ENCODE peak calls at places on chromosome 14, in eight cellular contexts. H is stomach, M is BE2C, C is right lobe of liver, J is PC-3, P is astrocyte, X is brain microvascular endothelial cell, E is PC-9. Z is an unnamed sample.

GRCh38 chr14:51121096-51121495 is 26.2 kb upstream of the TRIM9 start:
- DNase-seq in X (no peak), M (no peak), E (no peak), P (peak), C (no peak), J (no peak), H (no peak), Z (no peak)

GRCh38 chr14:25038044-25038668 is 11.8 kb downstream of the STXBP6 start:
- DNase-seq in M (no peak), E (no peak), H (no peak), X (no peak), C (no peak), P (no peak), J (no peak), Z (no peak)

GRCh38 chr14:24394275-24394674 is 4.5 kb upstream of the NYNRIN start:
- DNase-seq in E (no peak), P (no peak), H (no peak), M (no peak), C (no peak), X (no peak), J (peak), Z (no peak)

GRCh38 chr14:96316087-96316486 is 47.1 kb downstream of the ATG2B start:
- DNase-seq in X (no peak), M (no peak), J (no peak), P (no peak), E (no peak), C (no peak), H (no peak), Z (no peak)

GRCh38 chr14:61716956-61717355 is 21.6 kb downstream of the HIF1A start:
- DNase-seq in C (no peak), E (no peak), H (no peak), J (no peak), M (no peak), P (no peak), X (no peak), Z (no peak)

GRCh38 chr14:99595034-99595433 is 9.0 kb downstream of the CCDC85C start:
- DNase-seq in H (no peak), X (no peak), E (no peak), M (no peak), J (no peak), P (no peak), C (no peak), Z (no peak)

GRCh38 chr14:100882026-100882967 is 21.2 kb downstream of the RTL1 start:
- DNase-seq in E (no peak), X (no peak), C (no peak), H (no peak), M (no peak), P (no peak), J (no peak), Z (no peak)

GRCh38 chr14:64826333-64826732 is 53.4 kb downstream of the SPTB start:
- DNase-seq in P (peak), H (no peak), X (no peak), E (no peak), C (no peak), M (no peak), J (peak), Z (no peak)

GRCh38 chr14:86838363-86838762 is 1154.6 kb downstream of the GALC start:
- DNase-seq in X (no peak), H (no peak), C (no peak), J (peak), E (no peak), M (no peak), P (no peak), Z (no peak)

GRCh38 chr14:102785598-102785963 is 8.3 kb downstream of the TRAF3 start:
- DNase-seq in E (no peak), C (no peak), X (no peak), J (no peak), M (no peak), H (no peak), P (no peak), Z (no peak)

GRCh38 chr14:93133476-93133875 is 17.8 kb upstream of the ITPK1 start:
- DNase-seq in E (peak), J (peak), M (no peak), C (peak), P (no peak), X (no peak), H (no peak), Z (no peak)

GRCh38 chr14:21063479-21063878 is 5.9 kb downstream of the RNASE8 start:
- DNase-seq in H (no peak), X (peak), M (no peak), C (no peak), J (peak), E (no peak), P (peak), Z (no peak)

GRCh38 chr14:103207038-103207403 is 83.8 kb downstream of the TNFAIP2 start:
- DNase-seq in M (no peak), J (no peak), E (peak), H (peak), P (peak), X (no peak), C (peak), Z (no peak)

GRCh38 chr14:76644875-76645518 is 116.3 kb upstream of the VASH1 start:
- DNase-seq in H (no peak), E (peak), X (peak), C (no peak), M (peak), P (no peak), J (peak), Z (peak)

GRCh38 chr14:96309128-96309906 is 53.3 kb downstream of the BDKRB1 start:
- DNase-seq in H (no peak), P (no peak), X (no peak), C (no peak), M (no peak), E (no peak), J (no peak), Z (no peak)

GRCh38 chr14:64501326-64502171 is 2.1 kb downstream of the ZBTB25 start:
- DNase-seq in P (peak), J (peak), C (peak), E (peak), M (peak), H (peak), X (peak), Z (no peak)

GRCh38 chr14:99568567-99569560 is 35.1 kb downstream of the CCDC85C start:
- DNase-seq in C (no peak), E (no peak), M (peak), X (no peak), J (peak), H (peak), P (peak), Z (no peak)

GRCh38 chr14:91138511-91139359 is 24.9 kb downstream of the DGLUCY start:
- DNase-seq in X (peak), J (peak), M (peak), H (no peak), E (no peak), C (no peak), P (no peak), Z (no peak)

GRCh38 chr14:61128382-61129167 is 147.5 kb downstream of the SLC38A6 start:
- DNase-seq in X (no peak), J (no peak), C (no peak), M (no peak), P (no peak), H (no peak), E (no peak), Z (no peak)

GRCh38 chr14:102776761-102777710 is at the start of gene TRAF3:
- DNase-seq in J (peak), M (peak), X (peak), P (peak), C (peak), E (peak), H (peak), Z (peak)

GRCh38 chr14:93045211-93045674 is 70.5 kb downstream of the ITPK1 start:
- DNase-seq in H (no peak), J (no peak), M (peak), X (no peak), C (no peak), P (no peak), E (peak), Z (no peak)

GRCh38 chr14:30874120-30874998 is at the start of gene COCH:
- DNase-seq in J (peak), E (peak), C (no peak), H (peak), P (no peak), X (no peak), M (peak), Z (no peak)

GRCh38 chr14:90828642-90829487 is 12.6 kb upstream of the TTC7B start:
- DNase-seq in X (no peak), H (peak), C (no peak), J (no peak), P (no peak), E (no peak), M (no peak), Z (no peak)

GRCh38 chr14:24710403-24711063 is 76.5 kb upstream of the GZMB start:
- DNase-seq in E (peak), M (peak), H (peak), J (peak), X (peak), P (peak), C (peak), Z (peak)

GRCh38 chr14:63542231-63542999 is 762 bp downstream of the PPP2R5E start:
- DNase-seq in H (no peak), X (no peak), E (no peak), M (peak), C (peak), J (peak), P (no peak), Z (no peak)

GRCh38 chr14:76975051-76975450 is 53.5 kb downstream of the IRF2BPL start:
- DNase-seq in C (no peak), X (no peak), H (no peak), E (no peak), P (no peak), M (no peak), J (no peak), Z (no peak)

GRCh38 chr14:65098586-65098985 is 3.7 kb downstream of the MAX start:
- DNase-seq in P (no peak), J (no peak), X (no peak), H (no peak), E (no peak), C (no peak), M (no peak), Z (no peak)

GRCh38 chr14:92673601-92674000 is 74.8 kb downstream of the LGMN start:
- DNase-seq in E (no peak), M (no peak), H (no peak), X (no peak), J (no peak), P (no peak), C (no peak), Z (no peak)

GRCh38 chr14:101918125-101918989 is 46.0 kb upstream of the DYNC1H1 start:
- DNase-seq in M (no peak), E (no peak), H (no peak), C (no peak), P (no peak), J (no peak), X (no peak), Z (no peak)

GRCh38 chr14:31206536-31207286 is 882 bp downstream of the HECTD1 start:
- DNase-seq in J (peak), X (peak), M (peak), P (peak), E (peak), H (peak), C (peak), Z (no peak)

GRCh38 chr14:20440882-20441281 is 4.9 kb upstream of the KLHL33 start:
- DNase-seq in C (no peak), E (no peak), J (no peak), M (no peak), P (no peak), H (no peak), X (peak), Z (no peak)

GRCh38 chr14:67420102-67420739 is 8.3 kb upstream of the PLEK2 start:
- DNase-seq in X (no peak), J (peak), P (no peak), M (peak), C (no peak), E (no peak), H (no peak), Z (no peak)

GRCh38 chr14:24246765-24247212 is 4.4 kb upstream of the TINF2 start:
- DNase-seq in M (no peak), J (no peak), E (no peak), X (no peak), H (no peak), C (peak), P (no peak), Z (no peak)

GRCh38 chr14:47826809-47827208 is 151.4 kb upstream of the MDGA2 start:
- DNase-seq in J (peak), H (no peak), X (no peak), M (no peak), E (no peak), P (no peak), C (no peak), Z (no peak)

GRCh38 chr14:84976805-84977204 is 553.1 kb upstream of the FLRT2 start:
- DNase-seq in X (no peak), M (no peak), P (no peak), E (no peak), J (no peak), H (no peak), C (no peak), Z (no peak)

GRCh38 chr14:91300283-91300841 is 55.9 kb upstream of the GPR68 start:
- DNase-seq in E (no peak), M (no peak), J (peak), P (peak), C (no peak), H (no peak), X (no peak), Z (no peak)

GRCh38 chr14:64541261-64541970 is 875 bp downstream of the HSPA2 start:
- DNase-seq in H (no peak), X (no peak), C (peak), E (no peak), P (no peak), M (peak), J (no peak), Z (peak)

GRCh38 chr14:57865450-57866198 is at the start of gene SLC35F4:
- DNase-seq in C (no peak), H (no peak), J (no peak), X (no peak), E (no peak), P (no peak), M (peak), Z (peak)

GRCh38 chr14:103522649-103523582 is at the start of gene CKB:
- DNase-seq in C (no peak), J (peak), M (peak), E (peak), X (peak), H (peak), P (no peak), Z (peak)

GRCh38 chr14:103801459-103801858 is 45.9 kb downstream of the PPP1R13B start:
- DNase-seq in M (no peak), C (no peak), E (no peak), H (no peak), P (peak), X (peak), J (peak), Z (no peak)

DNA sequence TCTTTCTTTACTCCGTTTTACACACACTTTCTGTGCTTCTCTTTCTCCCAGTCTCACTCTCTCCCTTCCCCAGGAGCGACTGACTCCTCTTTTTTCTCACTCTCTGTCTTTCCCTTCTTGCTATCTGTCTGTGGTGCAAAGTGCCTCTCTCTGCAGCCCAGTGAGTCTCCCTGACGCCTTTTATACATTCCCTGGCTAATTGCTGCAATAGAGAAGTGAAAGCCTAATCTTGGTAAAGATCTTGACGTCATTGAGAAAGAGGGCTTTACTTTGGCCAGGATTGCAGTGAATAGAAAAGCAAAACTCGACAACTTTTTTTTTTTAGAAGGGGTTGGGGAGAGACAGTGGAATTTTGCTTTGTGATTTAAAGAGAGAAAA is 710 bp upstream of the DIO2 start:
- DNase-seq in C (no peak), E (peak), X (peak), H (no peak), P (peak), J (no peak), M (no peak), Z (no peak)
- H3K4me3 ChIP-seq in C (no peak), E (no peak), X (peak), H (peak), P (peak), J (peak), M (peak), Z (peak)

DNA sequence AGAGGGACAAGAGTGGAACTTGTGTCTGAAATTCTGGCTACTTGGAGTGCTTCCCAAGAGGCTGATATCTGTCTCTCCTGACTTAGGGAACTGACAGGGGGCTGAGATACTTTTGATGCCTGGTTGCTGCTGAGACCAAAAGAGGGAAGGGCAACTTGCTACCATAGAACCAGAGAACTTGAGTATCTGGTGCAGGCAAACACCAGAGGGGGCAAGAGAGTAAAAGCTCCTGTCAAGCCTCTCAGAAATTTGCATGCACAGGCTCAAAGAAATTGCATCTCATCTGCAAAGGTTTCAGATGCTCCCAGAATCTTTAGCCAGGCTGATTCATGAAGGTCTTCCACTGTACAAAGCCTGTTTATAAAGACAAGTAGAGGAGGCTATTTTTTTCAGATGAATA is 391.3 kb upstream of the FOXG1 start:
- DNase-seq in X (peak), H (no peak), P (peak), M (peak), J (peak), E (peak), C (no peak), Z (peak)
- TF ChIP-seq CTCF in X (peak), H (no peak), P (peak), M (peak), J (peak), E (peak), C (peak), Z (no peak)

GRCh38 chr14:82079553-82079952 is 545.9 kb upstream of the SEL1L start:
- DNase-seq in H (no peak), X (no peak), E (no peak), C (no peak), J (no peak), P (no peak), M (no peak), Z (no peak)
- H3K4me3 ChIP-seq in H (no peak), X (no peak), E (no peak), C (no peak), J (no peak), P (no peak), M (no peak), Z (no peak)

DNA sequence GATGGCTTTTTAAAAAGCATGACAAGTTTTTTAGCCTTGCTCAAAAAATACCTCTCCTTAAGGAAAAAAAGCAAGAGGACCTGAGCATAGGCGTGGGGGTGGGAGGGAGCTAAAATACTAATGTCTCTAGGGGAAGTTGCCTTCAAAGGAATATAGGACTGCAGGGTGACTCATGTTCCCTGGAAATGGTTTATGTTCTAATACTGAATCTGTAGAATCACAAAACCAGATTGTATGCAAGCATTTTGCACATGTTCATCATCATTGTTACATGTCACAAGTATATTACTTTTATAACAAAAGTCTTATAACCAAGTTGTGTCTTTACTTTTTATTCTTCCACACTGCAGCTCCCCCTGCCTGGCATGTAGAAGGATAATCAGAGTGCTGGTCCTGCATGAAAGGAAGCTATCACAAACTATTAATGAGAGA is 36.6 kb downstream of the GPR135 start:
- DNase-seq in X (peak), C (no peak), P (peak), M (no peak), E (no peak), H (no peak), J (peak), Z (no peak)
- TF ChIP-seq CTCF in X (peak), C (peak), P (no peak), M (no peak), E (peak), H (no peak), J (peak), Z (no peak)

DNA sequence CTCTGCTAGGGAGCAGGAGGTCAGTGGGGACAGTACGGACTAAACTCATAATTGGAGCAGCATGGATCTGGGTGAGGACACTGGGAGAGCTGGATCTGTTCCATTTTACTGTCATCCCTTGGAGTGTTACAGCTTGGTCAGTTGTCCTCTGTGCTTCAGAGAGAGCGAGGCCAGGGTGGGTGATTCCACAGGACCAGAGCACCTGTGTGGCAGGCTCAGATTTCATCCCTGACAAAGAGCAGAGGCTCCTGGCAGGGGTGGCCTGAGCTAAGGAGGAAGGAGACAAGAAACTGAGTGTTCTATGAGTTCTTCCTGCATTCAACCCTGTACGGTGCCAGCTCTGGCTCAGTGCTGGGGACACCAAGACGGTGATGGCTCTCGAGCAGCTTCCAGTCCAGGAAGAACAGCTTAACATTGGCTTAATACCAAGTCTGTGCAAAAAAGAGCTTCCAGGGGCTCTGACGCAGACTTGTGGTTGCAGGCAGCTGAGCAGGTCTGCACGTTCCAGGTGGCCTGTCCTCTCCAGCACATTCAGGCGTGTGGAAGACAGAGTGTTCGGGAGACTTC is 8.4 kb upstream of the PGF start:
- DNase-seq in H (no peak), J (no peak), M (no peak), E (peak), C (no peak), P (peak), X (no peak), Z (no peak)
- H3K4me3 ChIP-seq in H (no peak), J (no peak), M (no peak), E (no peak), C (no peak), P (no peak), X (no peak), Z (no peak)

GRCh38 chr14:36021926-36022325 is 154.6 kb downstream of the PTCSC3 start:
- DNase-seq in E (no peak), J (no peak), H (no peak), M (no peak), C (no peak), X (no peak), P (no peak), Z (no peak)
- TF ChIP-seq CTCF in E (no peak), J (no peak), H (no peak), M (no peak), C (no peak), X (no peak), P (no peak), Z (no peak)

DNA sequence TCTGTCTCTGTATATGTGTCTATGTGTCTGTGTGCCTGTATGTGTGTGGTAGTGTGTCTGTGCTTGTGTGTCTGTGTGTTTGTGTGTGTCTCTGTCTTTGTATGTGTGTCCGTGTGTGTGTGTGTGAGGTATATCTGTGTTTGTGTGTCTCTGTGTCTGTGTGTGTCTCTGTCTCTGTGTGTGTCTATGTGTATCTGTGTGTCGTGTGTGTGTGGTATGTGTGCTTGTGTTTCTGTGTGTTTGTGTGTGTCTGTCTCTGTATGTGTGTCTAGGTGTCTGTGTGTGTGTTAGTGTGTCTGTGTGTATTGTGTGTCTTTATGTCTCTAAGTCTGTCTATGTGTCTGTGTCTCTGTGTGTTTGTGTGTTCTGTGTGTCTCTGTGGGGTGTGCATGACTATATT is 158.6 kb downstream of the TMEM121 start:
- DNase-seq in C (no peak), P (no peak), H (no peak), M (no peak), E (no peak), J (no peak), X (no peak), Z (no peak)
- H3K4me3 ChIP-seq in C (no peak), P (no peak), H (no peak), M (no peak), E (no peak), J (no peak), X (no peak), Z (no peak)

GRCh38 chr14:68659021-68659931 is 133.6 kb downstream of the ZFP36L1 start:
- DNase-seq in E (peak), X (no peak), C (peak), P (no peak), H (no peak), M (no peak), J (no peak), Z (no peak)
- TF ChIP-seq CTCF in E (no peak), X (no peak), C (no peak), P (no peak), H (no peak), M (no peak), J (no peak), Z (no peak)